ENCODE peak calls at places on chromosomes 11 and 22, in four cellular contexts. One of them, this sample, is unnamed.

GRCh38 chr11:45298718-45299117 is 12.6 kb upstream of the SYT13 start:
- DNase-seq in GM13976: no peak
- DNase-seq in activated B cell treated with CpG ODN at 0.5 μM for 24 hours: no peak
- DNase-seq in neural progenitor cell: peak; percentile 20
- DNase-seq in this sample: no peak

GRCh38 chr11:46381836-46382643 is 571 bp downstream of the MDK start:
- DNase-seq in GM13976: peak; percentile 60
- DNase-seq in activated B cell treated with CpG ODN at 0.5 μM for 24 hours: no peak
- DNase-seq in neural progenitor cell: peak; percentile 62
- DNase-seq in this sample: peak; percentile 46

GRCh38 chr11:45856044-45856468 is 8.8 kb downstream of the CRY2 start:
- DNase-seq in GM13976: no peak
- DNase-seq in activated B cell treated with CpG ODN at 0.5 μM for 24 hours: no peak
- DNase-seq in neural progenitor cell: no peak
- DNase-seq in this sample: no peak

GRCh38 chr11:44171518-44171917 is 76.0 kb downstream of the EXT2 start:
- DNase-seq in GM13976: no peak
- DNase-seq in activated B cell treated with CpG ODN at 0.5 μM for 24 hours: no peak
- DNase-seq in neural progenitor cell: no peak
- DNase-seq in this sample: no peak

GRCh38 chr11:43802509-43802908 is 78.1 kb upstream of the ALKBH3 start:
- DNase-seq in GM13976: no peak
- DNase-seq in activated B cell treated with CpG ODN at 0.5 μM for 24 hours: no peak
- DNase-seq in neural progenitor cell: no peak
- DNase-seq in this sample: no peak

GRCh38 chr11:126194121-126194543 is 17.3 kb downstream of the RPUSD4 start:
- DNase-seq in GM13976: no peak
- DNase-seq in activated B cell treated with CpG ODN at 0.5 μM for 24 hours: no peak
- DNase-seq in neural progenitor cell: peak; percentile 51
- DNase-seq in this sample: peak; percentile 53

GRCh38 chr11:34654491-34655334 is 33.8 kb downstream of the EHF start:
- DNase-seq in GM13976: no peak
- DNase-seq in activated B cell treated with CpG ODN at 0.5 μM for 24 hours: no peak
- DNase-seq in neural progenitor cell: no peak
- DNase-seq in this sample: no peak

GRCh38 chr11:15883349-15883961 is 472.9 kb downstream of the SOX6 start:
- DNase-seq in GM13976: no peak
- DNase-seq in activated B cell treated with CpG ODN at 0.5 μM for 24 hours: no peak
- DNase-seq in neural progenitor cell: no peak
- DNase-seq in this sample: no peak

GRCh38 chr11:65487467-65488272 is 11.2 kb upstream of the MALAT1 start:
- DNase-seq in GM13976: peak; percentile 82
- DNase-seq in activated B cell treated with CpG ODN at 0.5 μM for 24 hours: no peak
- DNase-seq in neural progenitor cell: peak; percentile 99
- DNase-seq in this sample: peak; percentile 58

GRCh38 chr11:88320149-88320559 is 17.4 kb downstream of the CTSC start:
- DNase-seq in GM13976: no peak
- DNase-seq in activated B cell treated with CpG ODN at 0.5 μM for 24 hours: no peak
- DNase-seq in neural progenitor cell: no peak
- DNase-seq in this sample: no peak

GRCh38 chr22:24155597-24156145 is 25.6 kb upstream of the SUSD2 start:
- DNase-seq in GM13976: peak; percentile 79
- DNase-seq in activated B cell treated with CpG ODN at 0.5 μM for 24 hours: no peak
- DNase-seq in neural progenitor cell: peak; percentile 80
- DNase-seq in this sample: peak; percentile 66

GRCh38 chr11:121932646-121933185 is 183.3 kb downstream of the BLID start:
- DNase-seq in GM13976: no peak
- DNase-seq in activated B cell treated with CpG ODN at 0.5 μM for 24 hours: no peak
- DNase-seq in neural progenitor cell: no peak
- DNase-seq in this sample: no peak

GRCh38 chr11:76667856-76668255 is 2.7 kb downstream of the LRRC32 start:
- DNase-seq in GM13976: no peak
- DNase-seq in activated B cell treated with CpG ODN at 0.5 μM for 24 hours: no peak
- DNase-seq in neural progenitor cell: no peak
- DNase-seq in this sample: no peak

GRCh38 chr11:44950036-44950624 is 553 bp downstream of the TP53I11 start:
- DNase-seq in GM13976: no peak
- DNase-seq in activated B cell treated with CpG ODN at 0.5 μM for 24 hours: peak; percentile 58
- DNase-seq in neural progenitor cell: peak; percentile 80
- DNase-seq in this sample: peak; percentile 49

GRCh38 chr11:96161271-96162089 is 181.5 kb downstream of the MAML2 start:
- DNase-seq in GM13976: no peak
- DNase-seq in activated B cell treated with CpG ODN at 0.5 μM for 24 hours: no peak
- DNase-seq in neural progenitor cell: no peak
- DNase-seq in this sample: no peak

GRCh38 chr22:46297151-46297819 is 615 bp downstream of the GTSE1 start:
- DNase-seq in GM13976: no peak
- DNase-seq in activated B cell treated with CpG ODN at 0.5 μM for 24 hours: no peak
- DNase-seq in neural progenitor cell: peak; percentile 67
- DNase-seq in this sample: peak; percentile 49

GRCh38 chr11:128259816-128260215 is 327.5 kb downstream of the ETS1 start:
- DNase-seq in GM13976: no peak
- DNase-seq in activated B cell treated with CpG ODN at 0.5 μM for 24 hours: no peak
- DNase-seq in neural progenitor cell: no peak
- DNase-seq in this sample: no peak

GRCh38 chr22:22022255-22022840 is 39.8 kb upstream of the TOP3B start:
- DNase-seq in GM13976: no peak
- DNase-seq in activated B cell treated with CpG ODN at 0.5 μM for 24 hours: no peak
- DNase-seq in neural progenitor cell: no peak
- DNase-seq in this sample: no peak

GRCh38 chr11:93477684-93478234 is 65.4 kb downstream of the SMCO4 start:
- DNase-seq in GM13976: no peak
- DNase-seq in activated B cell treated with CpG ODN at 0.5 μM for 24 hours: no peak
- DNase-seq in neural progenitor cell: peak; percentile 85
- DNase-seq in this sample: no peak

GRCh38 chr11:117281159-117281558 is 10.0 kb upstream of the BACE1-AS start:
- DNase-seq in GM13976: no peak
- DNase-seq in activated B cell treated with CpG ODN at 0.5 μM for 24 hours: no peak
- DNase-seq in neural progenitor cell: no peak
- DNase-seq in this sample: no peak

GRCh38 chr11:16841481-16841880 is 103.0 kb downstream of the C11orf58 start:
- DNase-seq in GM13976: no peak
- DNase-seq in activated B cell treated with CpG ODN at 0.5 μM for 24 hours: no peak
- DNase-seq in neural progenitor cell: no peak
- DNase-seq in this sample: no peak

GRCh38 chr11:68735125-68735524 is 16.2 kb downstream of the TESMIN start:
- DNase-seq in GM13976: no peak
- DNase-seq in activated B cell treated with CpG ODN at 0.5 μM for 24 hours: no peak
- DNase-seq in neural progenitor cell: no peak
- DNase-seq in this sample: no peak

GRCh38 chr11:102469196-102469821 is 16.7 kb upstream of the TMEM123 start:
- DNase-seq in GM13976: no peak
- DNase-seq in activated B cell treated with CpG ODN at 0.5 μM for 24 hours: no peak
- DNase-seq in neural progenitor cell: no peak
- DNase-seq in this sample: no peak

GRCh38 chr11:35121326-35121865 is 17.6 kb upstream of the CD44 start:
- DNase-seq in GM13976: no peak
- DNase-seq in activated B cell treated with CpG ODN at 0.5 μM for 24 hours: no peak
- DNase-seq in neural progenitor cell: no peak
- DNase-seq in this sample: no peak

GRCh38 chr11:11867720-11868119 is 25.9 kb downstream of the USP47 start:
- DNase-seq in GM13976: no peak
- DNase-seq in activated B cell treated with CpG ODN at 0.5 μM for 24 hours: no peak
- DNase-seq in neural progenitor cell: no peak
- DNase-seq in this sample: no peak

GRCh38 chr22:28146401-28147304 is 227.6 kb upstream of the PITPNB start:
- DNase-seq in GM13976: no peak
- DNase-seq in activated B cell treated with CpG ODN at 0.5 μM for 24 hours: no peak
- DNase-seq in neural progenitor cell: no peak
- DNase-seq in this sample: no peak

GRCh38 chr11:117458275-117459120 is 130.8 kb downstream of the CEP164 start:
- DNase-seq in GM13976: peak; percentile 77
- DNase-seq in activated B cell treated with CpG ODN at 0.5 μM for 24 hours: no peak
- DNase-seq in neural progenitor cell: no peak
- DNase-seq in this sample: peak; percentile 67

GRCh38 chr11:64455436-64456261 is 96.7 kb downstream of the RPS6KA4 start:
- DNase-seq in GM13976: no peak
- DNase-seq in activated B cell treated with CpG ODN at 0.5 μM for 24 hours: no peak
- DNase-seq in neural progenitor cell: no peak
- DNase-seq in this sample: no peak

GRCh38 chr11:48012051-48012391 is 31.7 kb downstream of the PTPRJ start:
- DNase-seq in GM13976: no peak
- DNase-seq in activated B cell treated with CpG ODN at 0.5 μM for 24 hours: no peak
- DNase-seq in neural progenitor cell: no peak
- DNase-seq in this sample: peak; percentile 87

DNA sequence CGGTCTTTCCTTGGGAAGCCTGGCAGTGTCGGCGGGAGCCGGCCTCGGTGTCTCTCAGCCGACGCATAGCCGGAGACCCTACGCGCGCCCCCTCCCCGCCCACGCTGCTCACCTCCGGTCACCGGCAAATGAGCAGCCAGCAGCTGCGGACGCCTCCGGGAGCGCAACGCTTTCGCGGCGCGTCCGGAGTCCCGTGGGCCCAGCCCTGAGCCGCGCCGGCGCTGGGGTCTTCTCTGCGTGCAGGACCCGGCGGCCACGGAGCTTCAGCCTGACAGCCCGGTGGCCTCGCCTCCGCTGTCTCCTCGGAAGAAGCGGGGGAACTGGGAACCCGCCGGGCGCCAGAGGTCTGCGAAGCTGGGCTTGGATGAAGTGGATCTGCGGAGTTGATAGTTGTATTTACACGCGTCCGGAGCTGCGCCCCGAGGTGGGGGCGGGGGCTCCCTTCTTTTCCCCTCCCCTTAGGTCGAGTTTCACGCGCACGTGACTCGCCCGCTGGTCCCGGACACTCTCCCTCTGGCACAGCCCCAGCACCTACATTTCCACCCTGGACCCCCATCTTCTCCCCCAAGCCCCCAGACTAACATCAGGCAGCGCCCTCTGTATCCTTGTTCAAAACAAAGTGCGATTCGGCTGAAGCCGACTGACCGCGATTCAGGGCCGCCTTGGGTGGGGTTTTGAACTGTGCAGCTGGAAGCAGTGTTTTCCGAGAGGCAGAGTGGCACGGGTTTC is at the start of gene SLC43A1:
- DNase-seq in GM13976: peak; percentile 75
- DNase-seq in activated B cell treated with CpG ODN at 0.5 μM for 24 hours: peak; percentile 27
- DNase-seq in neural progenitor cell: peak; percentile 59
- DNase-seq in this sample: peak; percentile 48
- TF ChIP-seq CTCF in GM13976: no peak
- TF ChIP-seq CTCF in activated B cell treated with CpG ODN at 0.5 μM for 24 hours: no peak
- TF ChIP-seq CTCF in neural progenitor cell: no peak
- TF ChIP-seq CTCF in this sample: no peak

GRCh38 chr11:100574894-100575769 is 112.0 kb upstream of the ARHGAP42 start:
- DNase-seq in GM13976: no peak
- DNase-seq in activated B cell treated with CpG ODN at 0.5 μM for 24 hours: no peak
- DNase-seq in neural progenitor cell: no peak
- DNase-seq in this sample: no peak
- TF ChIP-seq CTCF in GM13976: no peak
- TF ChIP-seq CTCF in activated B cell treated with CpG ODN at 0.5 μM for 24 hours: no peak
- TF ChIP-seq CTCF in neural progenitor cell: peak; percentile 62
- TF ChIP-seq CTCF in this sample: no peak

GRCh38 chr22:40679964-40680818 is 907 bp downstream of the MCHR1 start:
- DNase-seq in GM13976: no peak
- DNase-seq in activated B cell treated with CpG ODN at 0.5 μM for 24 hours: no peak
- DNase-seq in neural progenitor cell: peak; percentile 69
- DNase-seq in this sample: no peak
- TF ChIP-seq CTCF in GM13976: no peak
- TF ChIP-seq CTCF in activated B cell treated with CpG ODN at 0.5 μM for 24 hours: no peak
- TF ChIP-seq CTCF in neural progenitor cell: no peak
- TF ChIP-seq CTCF in this sample: no peak

GRCh38 chr22:26134654-26135330 is 34.5 kb upstream of the SEZ6L start:
- DNase-seq in GM13976: no peak
- DNase-seq in activated B cell treated with CpG ODN at 0.5 μM for 24 hours: no peak
- DNase-seq in neural progenitor cell: no peak
- DNase-seq in this sample: peak; percentile 29
- TF ChIP-seq CTCF in GM13976: peak; percentile 13
- TF ChIP-seq CTCF in activated B cell treated with CpG ODN at 0.5 μM for 24 hours: no peak
- TF ChIP-seq CTCF in neural progenitor cell: peak; percentile 50
- TF ChIP-seq CTCF in this sample: peak; percentile 35

DNA sequence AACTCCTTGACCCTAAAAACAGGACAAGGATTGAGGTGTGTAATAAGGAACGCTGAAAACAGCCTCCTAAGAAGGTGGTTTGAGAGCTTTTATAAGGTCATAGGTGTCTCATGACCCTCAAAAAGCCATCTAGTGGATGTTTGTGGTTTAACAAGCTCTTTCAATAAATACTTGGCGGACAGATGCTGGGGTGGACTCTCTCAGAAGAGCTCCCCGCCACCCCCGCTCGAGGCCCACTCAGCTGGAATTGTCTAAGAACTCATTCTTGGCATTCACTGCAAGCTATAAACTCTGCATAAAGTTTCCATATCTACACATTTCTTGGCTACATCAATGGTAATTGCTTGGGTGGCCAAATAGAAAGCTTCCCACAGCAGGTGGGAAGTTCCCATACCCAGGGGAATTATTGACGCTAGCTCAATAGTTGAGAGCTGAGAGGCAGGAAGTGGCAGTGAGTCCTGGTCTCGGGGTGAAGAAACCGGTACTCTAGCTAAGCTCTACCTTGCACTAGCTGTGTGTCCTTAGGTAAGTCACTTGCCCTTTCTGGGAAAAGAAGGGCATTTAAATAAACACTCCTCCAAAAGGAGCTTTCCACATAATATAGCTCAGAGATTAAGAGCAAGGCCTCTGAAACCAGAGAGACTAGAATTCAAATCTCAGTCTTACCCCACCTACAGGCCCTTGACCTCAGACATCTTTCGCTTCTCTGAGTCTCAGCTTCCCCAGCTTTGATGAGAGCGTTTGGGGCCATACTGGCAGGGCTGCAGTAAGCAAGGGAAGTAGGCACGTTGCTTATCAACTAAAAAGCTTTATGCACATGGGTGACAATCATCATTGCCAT is 6.4 kb downstream of the MS4A15 start:
- DNase-seq in GM13976: peak; percentile 70
- DNase-seq in activated B cell treated with CpG ODN at 0.5 μM for 24 hours: no peak
- DNase-seq in neural progenitor cell: peak; percentile 48
- DNase-seq in this sample: no peak
- TF ChIP-seq CTCF in GM13976: peak; percentile 30
- TF ChIP-seq CTCF in activated B cell treated with CpG ODN at 0.5 μM for 24 hours: no peak
- TF ChIP-seq CTCF in neural progenitor cell: peak; percentile 59
- TF ChIP-seq CTCF in this sample: no peak

GRCh38 chr11:75536786-75537629 is 11.3 kb upstream of the GDPD5 start:
- DNase-seq in GM13976: peak; percentile 74
- DNase-seq in activated B cell treated with CpG ODN at 0.5 μM for 24 hours: peak; percentile 52
- DNase-seq in neural progenitor cell: no peak
- DNase-seq in this sample: peak; percentile 80
- TF ChIP-seq CTCF in GM13976: no peak
- TF ChIP-seq CTCF in activated B cell treated with CpG ODN at 0.5 μM for 24 hours: no peak
- TF ChIP-seq CTCF in neural progenitor cell: no peak
- TF ChIP-seq CTCF in this sample: no peak

This sample was measured in activated CD8-positive, alpha-beta T cell treated with anti-CD3 and anti-CD28 coated beads for 36 hours.